ENCODE peak calls at places on chromosome 16, in six cellular contexts. Y, P, L, J, M and C are unnamed samples.

GRCh38 chr16:87539113-87539512 is 46.3 kb upstream of the ZCCHC14 start:
- DNase-seq in P (no peak), M (no peak), Y (no peak), J (no peak), L (no peak), C (no peak)

GRCh38 chr16:62068747-62069146 is 32.5 kb upstream of the CDH8 start:
- DNase-seq in J (no peak), L (no peak), M (no peak), P (no peak), Y (no peak), C (no peak)

GRCh38 chr16:73890524-73891500 is 405.8 kb upstream of the PSMD7 start:
- DNase-seq in L (no peak), Y (no peak), J (no peak), M (peak), P (no peak), C (no peak)

GRCh38 chr16:23107878-23108277 is 41.4 kb downstream of the USP31 start:
- DNase-seq in P (no peak), Y (no peak), J (no peak), M (no peak), L (no peak), C (no peak)

GRCh38 chr16:24409045-24409444 is 130.3 kb upstream of the RBBP6 start:
- DNase-seq in M (no peak), P (no peak), Y (no peak), J (no peak), L (no peak), C (no peak)

GRCh38 chr16:11410382-11411058 is 65.3 kb downstream of the RMI2 start:
- DNase-seq in L (no peak), P (no peak), M (peak), J (no peak), Y (no peak), C (no peak)

GRCh38 chr16:84218176-84218776 is 21.5 kb downstream of the KCNG4 start:
- DNase-seq in J (no peak), L (no peak), Y (no peak), P (no peak), M (no peak), C (no peak)

GRCh38 chr16:2963074-2963610 is 933 bp upstream of the KREMEN2 start:
- DNase-seq in P (no peak), L (no peak), M (no peak), Y (no peak), J (no peak), C (no peak)

GRCh38 chr16:63066552-63066951 is 1030.3 kb upstream of the CDH8 start:
- DNase-seq in Y (no peak), P (no peak), M (no peak), L (no peak), J (no peak), C (no peak)

GRCh38 chr16:30615358-30616076 is 5.3 kb upstream of the ZNF689 start:
- DNase-seq in P (peak), Y (no peak), M (peak), J (no peak), L (peak), C (no peak)

GRCh38 chr16:5064915-5065314 is 841 bp downstream of the C16orf89 start:
- DNase-seq in P (no peak), Y (no peak), J (no peak), M (peak), L (no peak), C (no peak)

GRCh38 chr16:78034530-78034929 is 12.2 kb downstream of the CLEC3A start:
- DNase-seq in M (no peak), J (no peak), P (peak), Y (no peak), L (no peak), C (no peak)

GRCh38 chr16:79970551-79971236 is 370.2 kb upstream of the MAF start:
- DNase-seq in L (no peak), Y (no peak), J (peak), M (no peak), P (no peak), C (no peak)

GRCh38 chr16:19718624-19718965 is 524 bp downstream of the IQCK start:
- DNase-seq in J (no peak), M (peak), Y (no peak), P (no peak), L (no peak), C (no peak)

GRCh38 chr16:69150146-69150865 is 17.9 kb downstream of the UTP4 start:
- DNase-seq in M (peak), Y (peak), L (no peak), P (peak), J (peak), C (peak)

GRCh38 chr16:57374067-57374534 is 1.8 kb downstream of the CX3CL1 start:
- DNase-seq in M (no peak), L (no peak), Y (no peak), J (no peak), P (peak), C (no peak)

GRCh38 chr16:11708421-11708820 is 34.2 kb downstream of the TXNDC11 start:
- DNase-seq in P (no peak), Y (no peak), J (no peak), L (no peak), M (no peak), C (no peak)

GRCh38 chr16:4957720-4958509 is at the start of gene SEC14L5:
- DNase-seq in J (peak), M (peak), L (peak), Y (peak), P (peak), C (peak)

GRCh38 chr16:68364601-68364998 is 53.8 kb downstream of the PRMT7 start:
- DNase-seq in P (no peak), J (no peak), Y (no peak), M (no peak), L (no peak), C (no peak)

GRCh38 chr16:62940573-62940972 is 904.3 kb upstream of the CDH8 start:
- DNase-seq in P (no peak), J (no peak), L (no peak), M (no peak), Y (no peak), C (no peak)

GRCh38 chr16:84053237-84053636 is 10.6 kb upstream of the SLC38A8 start:
- DNase-seq in J (no peak), L (no peak), P (no peak), Y (no peak), M (no peak), C (no peak)

GRCh38 chr16:12653820-12654392 is 149.8 kb downstream of the CPPED1 start:
- DNase-seq in Y (no peak), P (no peak), L (no peak), M (no peak), J (no peak), C (no peak)